ENCODE peak calls at places on chromosome 3, in five cellular contexts. S is cardiac muscle cell, T is bronchial epithelial cell, L is fibroblast of villous mesenchyme, Z is endothelial cell of umbilical vein. J is an unnamed sample.

GRCh38 chr3:187360523-187361060 is 7.6 kb upstream of the RTP4 start:
- DNase-seq in Z (no peak), S (no peak), L (no peak), T (no peak), J (no peak)

GRCh38 chr3:14127106-14127505 is 2.3 kb downstream of the TMEM43 start:
- DNase-seq in S (no peak), L (no peak), Z (no peak), T (no peak), J (no peak)

GRCh38 chr3:47422743-47423142 is 41.9 kb downstream of the PTPN23 start:
- DNase-seq in T (no peak), L (no peak), S (no peak), Z (no peak), J (no peak)

GRCh38 chr3:157767602-157768001 is 264.4 kb upstream of the VEPH1 start:
- DNase-seq in S (no peak), T (peak), Z (no peak), L (no peak), J (no peak)

GRCh38 chr3:76502076-76502475 is 537.8 kb upstream of the ROBO2 start:
- DNase-seq in T (no peak), Z (no peak), S (no peak), L (no peak), J (no peak)

GRCh38 chr3:50167782-50168317 is 12.7 kb downstream of the SEMA3F start:
- DNase-seq in T (no peak), Z (no peak), S (no peak), L (no peak), J (no peak)

GRCh38 chr3:197597335-197597734 is 41.6 kb upstream of the BDH1 start:
- DNase-seq in L (no peak), Z (no peak), S (no peak), T (no peak), J (no peak)

GRCh38 chr3:28317438-28318022 is 31.0 kb upstream of the ZCWPW2 start:
- DNase-seq in S (peak), Z (peak), L (peak), T (peak), J (no peak)

GRCh38 chr3:123909785-123910184 is 25.7 kb upstream of the MYLK start:
- DNase-seq in Z (no peak), S (no peak), T (no peak), L (no peak), J (no peak)

GRCh38 chr3:193782280-193782654 is 189.3 kb downstream of the OPA1 start:
- DNase-seq in S (peak), L (no peak), Z (no peak), T (peak), J (peak)

GRCh38 chr3:11907667-11908660 is 61.3 kb upstream of the TAMM41 start:
- DNase-seq in S (no peak), L (no peak), Z (no peak), T (no peak), J (no peak)

GRCh38 chr3:173553635-173554280 is 156.2 kb downstream of the NLGN1 start:
- DNase-seq in L (peak), Z (peak), S (peak), T (peak), J (no peak)

GRCh38 chr3:128056258-128056657 is 4.0 kb downstream of the SEC61A1 start:
- DNase-seq in S (no peak), L (no peak), Z (no peak), T (no peak), J (no peak)

GRCh38 chr3:128066111-128066510 is 13.9 kb downstream of the SEC61A1 start:
- DNase-seq in T (no peak), S (no peak), L (no peak), Z (no peak), J (no peak)

GRCh38 chr3:128064962-128065361 is 12.7 kb downstream of the SEC61A1 start:
- DNase-seq in L (no peak), S (no peak), T (no peak), Z (no peak), J (no peak)

GRCh38 chr3:128062033-128062745 is 10.0 kb downstream of the SEC61A1 start:
- DNase-seq in T (no peak), Z (no peak), S (no peak), L (no peak), J (no peak)

GRCh38 chr3:128060473-128061381 is 8.5 kb downstream of the SEC61A1 start:
- DNase-seq in S (no peak), T (peak), Z (peak), L (peak), J (no peak)
- TF ChIP-seq CTCF in S (peak), T (no peak), Z (no peak), L (no peak), J (no peak)

GRCh38 chr3:60185161-60185560 is 1066.1 kb downstream of the FHIT start:
- DNase-seq in Z (no peak), T (no peak), S (no peak), L (no peak), J (no peak)

GRCh38 chr3:60178931-60179653 is 1072.2 kb downstream of the FHIT start:
- DNase-seq in L (no peak), S (no peak), Z (no peak), T (no peak), J (no peak)

GRCh38 chr3:60177726-60178125 is 1073.5 kb downstream of the FHIT start:
- DNase-seq in L (no peak), S (no peak), T (no peak), Z (no peak), J (no peak)

GRCh38 chr3:60186359-60186758 is 1064.9 kb downstream of the FHIT start:
- DNase-seq in Z (no peak), L (no peak), T (no peak), S (no peak), J (no peak)

GRCh38 chr3:60182697-60183096 is 1068.6 kb downstream of the FHIT start:
- DNase-seq in S (no peak), Z (no peak), T (no peak), L (no peak), J (no peak)
- TF ChIP-seq CTCF in S (no peak), Z (no peak), T (no peak), L (no peak), J (no peak)

GRCh38 chr3:97935842-97936241 is 36.4 kb downstream of the RIOX2 start:
- DNase-seq in L (no peak), S (no peak), T (peak), Z (no peak), J (no peak)
- TF ChIP-seq CTCF in L (no peak), S (no peak), T (no peak), Z (no peak), J (no peak)

DNA sequence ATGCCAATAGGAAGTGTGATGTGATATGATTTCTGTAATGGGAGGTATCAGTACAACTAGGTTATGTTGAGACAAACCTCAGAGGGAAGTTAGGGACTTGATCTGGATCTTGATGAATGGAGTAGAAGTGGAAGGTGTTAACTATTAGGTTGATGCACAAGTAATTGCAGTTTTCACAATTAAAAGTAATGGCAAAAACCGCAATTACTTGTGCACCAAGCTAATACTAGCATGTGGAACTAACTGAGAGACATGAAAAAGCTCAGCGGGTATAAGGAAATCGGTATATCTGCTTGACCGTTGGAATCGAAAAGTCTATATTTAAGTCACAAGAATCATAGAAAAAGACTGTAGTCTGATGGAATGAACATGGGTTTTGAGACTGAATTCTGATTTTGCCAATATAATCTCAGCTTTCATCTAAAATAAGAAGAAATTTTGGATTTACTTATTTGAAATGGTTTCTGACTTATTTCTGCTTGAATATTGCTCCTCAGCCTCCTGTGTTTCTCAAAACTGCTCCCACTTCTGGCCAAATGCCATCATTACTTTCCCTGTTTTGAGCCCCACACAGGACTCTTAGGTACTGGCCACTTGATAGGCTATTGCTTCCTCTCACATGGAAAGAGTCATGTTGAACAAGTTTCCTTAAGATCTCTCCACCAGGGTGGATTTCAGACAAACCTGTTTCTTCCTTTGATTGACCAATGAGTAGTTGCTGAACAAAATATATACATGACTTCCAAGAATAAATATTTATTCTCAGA is 271.5 kb upstream of the COL8A1 start:
- DNase-seq in L (no peak), S (no peak), Z (peak), T (peak), J (no peak)
- TF ChIP-seq CTCF in L (no peak), S (no peak), Z (no peak), T (no peak), J (no peak)

GRCh38 chr3:159059395-159059794 is 257.5 kb downstream of the MFSD1 start:
- DNase-seq in T (no peak), S (no peak), Z (no peak), L (no peak), J (no peak)
- TF ChIP-seq CTCF in T (no peak), S (no peak), Z (no peak), L (no peak), J (no peak)

GRCh38 chr3:141072950-141073349 is 21.8 kb downstream of the SPSB4 start:
- DNase-seq in L (no peak), Z (no peak), S (no peak), T (no peak), J (no peak)
- TF ChIP-seq CTCF in L (no peak), Z (no peak), S (no peak), T (no peak), J (no peak)